ENCODE peak calls at places on chromosome 16, in six cellular contexts. Q, L, T, P, I and E are unnamed samples.

GRCh38 chr16:50202926-50203624 is 50.0 kb downstream of the TENT4B start:
- DNase-seq in I (peak), Q (peak), P (no peak), T (no peak), L (no peak), E (no peak)

GRCh38 chr16:78122774-78123315 is 23.4 kb downstream of the WWOX start:
- DNase-seq in T (peak), P (no peak), L (no peak), I (peak), Q (peak), E (peak)

GRCh38 chr16:11560701-11561439 is 25.8 kb downstream of the LITAF start:
- DNase-seq in L (peak), I (no peak), Q (no peak), P (no peak), T (no peak), E (no peak)

GRCh38 chr16:72198021-72198420 is 26.1 kb upstream of the PMFBP1 start:
- DNase-seq in Q (no peak), I (peak), T (peak), P (no peak), L (no peak), E (no peak)

GRCh38 chr16:12576878-12577277 is 226.8 kb downstream of the CPPED1 start:
- DNase-seq in Q (no peak), P (no peak), I (no peak), T (no peak), L (no peak), E (no peak)

GRCh38 chr16:82358601-82359221 is 188.7 kb upstream of the MPHOSPH6 start:
- DNase-seq in L (no peak), Q (no peak), T (no peak), P (no peak), I (no peak), E (no peak)

GRCh38 chr16:1964046-1964505 is 550 bp downstream of the RPS2 start:
- DNase-seq in L (peak), Q (no peak), I (no peak), P (no peak), T (no peak), E (peak)

GRCh38 chr16:73186752-73187151 is 138.8 kb upstream of the ZFHX3 start:
- DNase-seq in T (no peak), P (no peak), L (no peak), I (no peak), Q (no peak), E (no peak)

GRCh38 chr16:57834936-57835335 is 32.6 kb upstream of the KIFC3 start:
- DNase-seq in I (no peak), Q (no peak), L (no peak), P (no peak), T (no peak), E (no peak)

GRCh38 chr16:57145964-57146647 is 39.7 kb downstream of the PSME3IP1 start:
- DNase-seq in P (no peak), Q (no peak), I (no peak), T (no peak), L (no peak), E (no peak)

GRCh38 chr16:57039148-57039812 is 49.9 kb downstream of the NLRC5 start:
- DNase-seq in L (no peak), Q (no peak), T (no peak), I (peak), P (no peak), E (no peak)

GRCh38 chr16:53545433-53545832 is 42.4 kb upstream of the AKTIP start:
- DNase-seq in T (no peak), L (no peak), I (no peak), P (no peak), Q (no peak), E (no peak)

GRCh38 chr16:84279871-84280270 is 14.8 kb upstream of the WFDC1 start:
- DNase-seq in L (no peak), T (no peak), P (no peak), I (no peak), Q (no peak), E (no peak)

GRCh38 chr16:46768809-46769208 is 20.7 kb upstream of the MYLK3 start:
- DNase-seq in P (no peak), I (no peak), T (no peak), Q (no peak), L (peak), E (no peak)

GRCh38 chr16:47732122-47732805 is 271.1 kb downstream of the PHKB start:
- DNase-seq in Q (no peak), P (no peak), L (no peak), T (no peak), I (peak), E (no peak)

GRCh38 chr16:22624038-22624656 is 113.5 kb downstream of the NPIPB5 start:
- DNase-seq in P (no peak), I (no peak), Q (no peak), T (no peak), L (no peak), E (no peak)

GRCh38 chr16:24801761-24802302 is 43.9 kb upstream of the SLC5A11 start:
- DNase-seq in P (no peak), T (no peak), I (no peak), L (no peak), Q (no peak), E (no peak)

GRCh38 chr16:79411357-79411756 is 189.2 kb downstream of the MAF start:
- DNase-seq in I (no peak), Q (no peak), T (no peak), P (no peak), L (no peak), E (no peak)

GRCh38 chr16:53053967-53054669 is 673 bp upstream of the CHD9 start:
- DNase-seq in Q (peak), T (no peak), I (no peak), L (peak), P (no peak), E (no peak)

GRCh38 chr16:15457958-15458357 is 23.6 kb downstream of the BMERB1 start:
- DNase-seq in P (no peak), T (no peak), Q (no peak), L (no peak), I (no peak), E (no peak)

GRCh38 chr16:1488054-1488601 is 616 bp downstream of the PTX4 start:
- DNase-seq in P (no peak), Q (no peak), T (no peak), L (no peak), I (no peak), E (no peak)

GRCh38 chr16:52553322-52553721 is 6.4 kb upstream of the TOX3 start:
- DNase-seq in T (no peak), I (no peak), Q (no peak), L (no peak), P (peak), E (no peak)

GRCh38 chr16:1310832-1311200 is 1.4 kb downstream of the UBE2I start:
- DNase-seq in P (no peak), Q (no peak), L (no peak), T (no peak), I (no peak), E (no peak)

GRCh38 chr16:81576696-81577095 is 132.1 kb downstream of the CMIP start:
- DNase-seq in L (no peak), P (no peak), T (no peak), Q (no peak), I (no peak), E (no peak)

GRCh38 chr16:13527332-13527731 is 392.6 kb upstream of the ERCC4 start:
- DNase-seq in T (no peak), Q (no peak), I (no peak), L (no peak), P (no peak), E (no peak)

GRCh38 chr16:78290498-78291271 is 191.2 kb downstream of the WWOX start:
- DNase-seq in Q (no peak), T (no peak), P (no peak), L (no peak), I (no peak), E (no peak)

GRCh38 chr16:30085247-30085646 is 6.5 kb downstream of the TBX6 start:
- DNase-seq in Q (no peak), L (no peak), P (no peak), T (no peak), I (no peak), E (no peak)

GRCh38 chr16:88650749-88651275 is at the start of gene CYBA:
- DNase-seq in I (no peak), Q (peak), P (peak), L (peak), T (peak), E (no peak)

GRCh38 chr16:17602678-17603077 is 131.9 kb upstream of the XYLT1 start:
- DNase-seq in P (no peak), I (no peak), L (no peak), Q (no peak), T (no peak), E (no peak)

GRCh38 chr16:88295526-88296436 is 87.0 kb upstream of the ZNF469 start:
- DNase-seq in Q (no peak), I (no peak), L (no peak), P (no peak), T (no peak), E (peak)

GRCh38 chr16:48687421-48688038 is 77.5 kb upstream of the N4BP1 start:
- DNase-seq in Q (peak), L (no peak), I (peak), P (peak), T (peak), E (no peak)

GRCh38 chr16:7246578-7246977 is 86.1 kb upstream of the RBFOX1 start:
- DNase-seq in P (no peak), Q (no peak), L (no peak), I (no peak), T (no peak), E (no peak)

GRCh38 chr16:88773812-88774291 is 11.2 kb downstream of the PIEZO1 start:
- DNase-seq in T (no peak), Q (peak), L (no peak), P (peak), I (no peak), E (no peak)

GRCh38 chr16:49619811-49620157 is 236.1 kb downstream of the ZNF423 start:
- DNase-seq in P (no peak), L (no peak), Q (no peak), T (no peak), I (no peak), E (no peak)

GRCh38 chr16:70696952-70697600 is 11.2 kb upstream of the MTSS2 start:
- DNase-seq in T (no peak), I (no peak), L (no peak), P (no peak), Q (peak), E (no peak)

GRCh38 chr16:87993901-87994300 is 42.7 kb downstream of the BANP start:
- DNase-seq in P (no peak), Q (no peak), T (no peak), L (no peak), I (no peak), E (no peak)